ENCODE peak calls at places on chromosomes 1 and 21, in seven cellular contexts. H, W, J, R, L, D and Z are unnamed samples.

GRCh38 chr1:210144736-210145135 is 87.9 kb upstream of the SERTAD4 start:
- DNase-seq in W (no peak), R (peak; percentile 4), J (no peak), L (no peak), H (no peak), D (no peak), Z (no peak)

GRCh38 chr1:154971341-154971998 is 923 bp upstream of the SHC1 start:
- DNase-seq in H (no peak), W (no peak), J (no peak), D (no peak), L (no peak), R (no peak), Z (no peak)

GRCh38 chr1:150555198-150555970 is 6.2 kb downstream of the ADAMTSL4 start:
- DNase-seq in H (no peak), R (no peak), W (no peak), D (no peak), J (peak; percentile 39), L (no peak), Z (no peak)

GRCh38 chr1:234774971-234775370 is 165.0 kb upstream of the IRF2BP2 start:
- DNase-seq in W (no peak), L (no peak), J (no peak), H (no peak), D (no peak), R (no peak), Z (no peak)

GRCh38 chr1:58611986-58612385 is 34.9 kb upstream of the TACSTD2 start:
- DNase-seq in L (no peak), W (no peak), R (no peak), D (peak; percentile 24), H (no peak), J (no peak), Z (no peak)

GRCh38 chr1:13951793-13952751 is 252.1 kb downstream of the PRDM2 start:
- DNase-seq in W (no peak), J (no peak), R (no peak), D (no peak), H (no peak), L (no peak), Z (no peak)

GRCh38 chr1:106584127-106584526 is 472.3 kb upstream of the PRMT6 start:
- DNase-seq in H (no peak), D (no peak), J (no peak), L (peak; percentile 2), W (no peak), R (no peak), Z (no peak)

GRCh38 chr1:196559314-196559713 is 48.9 kb downstream of the KCNT2 start:
- DNase-seq in W (no peak), H (no peak), J (no peak), R (no peak), D (no peak), L (no peak), Z (no peak)

GRCh38 chr1:98316286-98316685 is 345.2 kb upstream of the SNX7 start:
- DNase-seq in H (no peak), R (no peak), J (no peak), W (no peak), D (peak; percentile 52), L (no peak), Z (no peak)

GRCh38 chr1:34199927-34200326 is 23.2 kb downstream of the C1orf94 start:
- DNase-seq in L (peak; percentile 24), D (peak; percentile 13), W (no peak), J (no peak), R (peak; percentile 85), H (no peak), Z (no peak)

GRCh38 chr1:33624991-33625870 is 152.8 kb downstream of the ZSCAN20 start:
- DNase-seq in H (no peak), W (no peak), R (no peak), L (no peak), J (no peak), D (no peak), Z (no peak)

GRCh38 chr1:32199717-32200072 is 700 bp upstream of the CCDC28B start:
- DNase-seq in J (no peak), D (no peak), W (no peak), R (no peak), L (no peak), H (no peak), Z (no peak)

GRCh38 chr1:13749543-13750307 is 49.7 kb downstream of the PRDM2 start:
- DNase-seq in L (no peak), R (no peak), W (peak; percentile 53), H (no peak), D (peak; percentile 49), J (peak; percentile 87), Z (no peak)

GRCh38 chr21:26136686-26137085 is 33.9 kb downstream of the APP start:
- DNase-seq in H (no peak), L (no peak), D (no peak), J (no peak), W (no peak), R (no peak), Z (no peak)

GRCh38 chr1:184118051-184118450 is 66.5 kb downstream of the TSEN15 start:
- DNase-seq in R (peak; percentile 63), L (peak; percentile 82), D (peak; percentile 92), H (no peak), J (no peak), W (no peak), Z (no peak)

GRCh38 chr1:169044296-169044695 is 62.2 kb upstream of the ATP1B1 start:
- DNase-seq in D (no peak), J (no peak), R (no peak), L (no peak), W (no peak), H (peak; percentile 9), Z (no peak)

GRCh38 chr21:35475768-35476167 is 426.7 kb upstream of the RUNX1 start:
- DNase-seq in W (no peak), H (no peak), R (no peak), J (no peak), D (peak; percentile 67), L (peak; percentile 51), Z (no peak)

GRCh38 chr1:245807954-245808719 is 653.4 kb downstream of the KIF26B start:
- DNase-seq in H (no peak), L (no peak), D (no peak), R (no peak), W (no peak), J (peak; percentile 81), Z (no peak)

GRCh38 chr1:201525196-201525778 is 13.6 kb upstream of the NAV1 start:
- DNase-seq in R (no peak), L (no peak), J (no peak), D (no peak), H (no peak), W (no peak), Z (no peak)

GRCh38 chr1:202694354-202694753 is 15.9 kb downstream of the SYT2 start:
- DNase-seq in D (no peak), J (no peak), W (no peak), L (no peak), H (no peak), R (no peak), Z (no peak)

GRCh38 chr1:202698276-202698675 is 12.0 kb downstream of the SYT2 start:
- DNase-seq in W (no peak), L (no peak), D (no peak), R (no peak), J (no peak), H (no peak), Z (no peak)

GRCh38 chr1:202692959-202693555 is 17.2 kb downstream of the SYT2 start:
- DNase-seq in W (peak; percentile 78), J (peak; percentile 60), D (peak; percentile 69), H (peak; percentile 59), L (no peak), R (peak; percentile 12), Z (peak; percentile 63)

GRCh38 chr1:202700061-202700460 is 10.2 kb downstream of the SYT2 start:
- DNase-seq in D (no peak), H (no peak), W (no peak), L (no peak), J (no peak), R (no peak), Z (no peak)

GRCh38 chr1:202697038-202697437 is 13.2 kb downstream of the SYT2 start:
- DNase-seq in R (no peak), J (no peak), L (no peak), W (no peak), D (no peak), H (no peak), Z (no peak)
- TF ChIP-seq CTCF in R (no peak), J (no peak), L (no peak), W (no peak), D (no peak), H (no peak), Z (no peak)

GRCh38 chr21:36749935-36750578 is 51.1 kb downstream of the SIM2 start:
- DNase-seq in R (no peak), W (no peak), J (no peak), H (no peak), L (no peak), D (no peak), Z (no peak)

GRCh38 chr21:36745459-36745858 is 46.5 kb downstream of the SIM2 start:
- DNase-seq in D (no peak), J (no peak), R (no peak), L (no peak), W (no peak), H (no peak), Z (no peak)

GRCh38 chr21:36750579-36750959 is 51.7 kb downstream of the SIM2 start:
- DNase-seq in L (no peak), D (no peak), R (no peak), J (no peak), W (no peak), H (no peak), Z (no peak)

GRCh38 chr21:36747114-36747814 is 48.3 kb downstream of the SIM2 start:
- DNase-seq in D (no peak), H (no peak), R (no peak), L (no peak), W (peak; percentile 30), J (no peak), Z (no peak)

GRCh38 chr21:36747815-36748381 is 49.0 kb downstream of the SIM2 start:
- DNase-seq in W (peak; percentile 85), R (no peak), H (no peak), J (no peak), L (no peak), D (peak; percentile 21), Z (no peak)
- TF ChIP-seq CTCF in W (peak; percentile 43), R (no peak), H (no peak), J (no peak), L (peak; percentile 21), D (no peak), Z (no peak)

GRCh38 chr1:165153182-165153581 is 203.3 kb downstream of the LMX1A start:
- DNase-seq in H (no peak), D (no peak), W (no peak), R (no peak), L (no peak), J (no peak), Z (no peak)

GRCh38 chr1:165152109-165152508 is 204.4 kb downstream of the LMX1A start:
- DNase-seq in L (no peak), H (no peak), J (no peak), W (no peak), R (no peak), D (no peak), Z (no peak)

GRCh38 chr1:165147799-165148198 is 208.7 kb downstream of the LMX1A start:
- DNase-seq in J (no peak), H (no peak), R (no peak), L (no peak), D (no peak), W (no peak), Z (no peak)

GRCh38 chr1:165152727-165153126 is 203.8 kb downstream of the LMX1A start:
- DNase-seq in L (no peak), R (no peak), D (no peak), H (no peak), J (no peak), W (peak; percentile 11), Z (no peak)
- TF ChIP-seq CTCF in L (no peak), R (peak; percentile 11), D (no peak), H (no peak), J (no peak), W (peak; percentile 66), Z (no peak)

GRCh38 chr1:165408518-165408917 is 36.4 kb downstream of the RXRG start:
- DNase-seq in J (no peak), H (no peak), W (no peak), D (peak; percentile 4), L (no peak), R (peak; percentile 4), Z (no peak)
- TF ChIP-seq CTCF in J (peak; percentile 42), H (no peak), W (peak; percentile 56), D (no peak), L (peak; percentile 35), R (peak; percentile 29), Z (no peak)